ENCODE peak calls at places on chromosomes 13 and 19, in five cellular contexts. L, C, F, J and K are unnamed samples.

GRCh38 chr13:27712421-27712820 is 79.9 kb upstream of the GSX1 start:
- DNase-seq in L (peak), C (no peak), F (no peak), J (peak), K (no peak)

GRCh38 chr13:20118268-20119140 is 42.3 kb downstream of the GJA3 start:
- DNase-seq in C (peak), L (peak), F (peak), J (peak), K (no peak)

GRCh38 chr19:47057328-47057727 is 8.9 kb upstream of the TMEM160 start:
- DNase-seq in C (no peak), L (no peak), J (no peak), F (no peak), K (no peak)

GRCh38 chr13:78978381-78978998 is 319.5 kb upstream of the OBI1 start:
- DNase-seq in C (peak), L (peak), F (peak), J (peak), K (peak)

GRCh38 chr13:31824705-31825512 is 85.6 kb downstream of the RXFP2 start:
- DNase-seq in F (no peak), L (peak), J (peak), C (peak), K (no peak)

GRCh38 chr13:60047943-60048342 is 115.8 kb downstream of the DIAPH3 start:
- DNase-seq in F (no peak), C (peak), L (peak), J (no peak), K (no peak)

GRCh38 chr13:106656214-106656613 is 88.3 kb upstream of the ARGLU1 start:
- DNase-seq in J (no peak), C (no peak), L (no peak), F (no peak), K (no peak)

GRCh38 chr13:58712191-58712590 is 1080.6 kb downstream of the PCDH17 start:
- DNase-seq in L (no peak), F (no peak), J (no peak), C (peak), K (no peak)

GRCh38 chr19:31520633-31521032 is 171.4 kb upstream of the TSHZ3 start:
- DNase-seq in C (no peak), L (no peak), F (no peak), J (no peak), K (no peak)

GRCh38 chr19:47471733-47472457 is at the start of gene SLC8A2:
- DNase-seq in L (peak), C (peak), J (peak), F (peak), K (no peak)

GRCh38 chr19:47190167-47190727 is 40.8 kb downstream of the BBC3 start:
- DNase-seq in C (peak), J (peak), F (peak), L (peak), K (no peak)

GRCh38 chr19:35882074-35882832 is 13.9 kb downstream of the APLP1 start:
- DNase-seq in J (peak), C (peak), L (peak), F (peak), K (peak)

GRCh38 chr19:3047307-3048189 is 14.7 kb downstream of the TLE5 start:
- DNase-seq in L (peak), C (peak), J (peak), F (peak), K (peak)

GRCh38 chr13:97460004-97460756 is 26.2 kb downstream of the RAP2A start:
- DNase-seq in F (no peak), J (no peak), L (peak), C (no peak), K (no peak)

GRCh38 chr13:59424661-59425060 is 739.1 kb downstream of the DIAPH3 start:
- DNase-seq in J (peak), L (peak), F (no peak), C (peak), K (no peak)

GRCh38 chr19:40742477-40742876 is 7.8 kb downstream of the ACTMAP start:
- DNase-seq in F (no peak), C (no peak), L (no peak), J (no peak), K (no peak)

GRCh38 chr13:67736646-67737420 is 506.7 kb upstream of the PCDH9 start:
- DNase-seq in F (no peak), C (peak), L (peak), J (peak), K (no peak)

GRCh38 chr13:42266464-42266863 is 5.5 kb upstream of the AKAP11 start:
- DNase-seq in C (peak), F (peak), L (peak), J (peak), K (no peak)

GRCh38 chr13:32731576-32731975 is 145.3 kb downstream of the PDS5B start:
- DNase-seq in F (peak), J (peak), L (peak), C (peak), K (peak)

GRCh38 chr13:111219306-111219705 is 101.1 kb upstream of the TEX29 start:
- DNase-seq in J (no peak), C (peak), L (peak), F (no peak), K (no peak)

GRCh38 chr19:33778089-33778791 is 18.4 kb upstream of the KCTD15 start:
- DNase-seq in F (peak), J (peak), C (no peak), L (peak), K (no peak)

GRCh38 chr19:55112781-55113569 is 4.5 kb downstream of the PPP1R12C start:
- DNase-seq in J (no peak), F (no peak), L (no peak), C (no peak), K (no peak)

GRCh38 chr13:37429976-37430375 is 168.6 kb downstream of the POSTN start:
- DNase-seq in J (no peak), L (peak), C (peak), F (no peak), K (no peak)

GRCh38 chr13:68234278-68234677 is 1004.1 kb upstream of the PCDH9 start:
- DNase-seq in L (peak), C (peak), F (peak), J (peak), K (no peak)

GRCh38 chr19:13987101-13987890 is 18.8 kb downstream of the RFX1 start:
- DNase-seq in C (no peak), F (peak), L (no peak), J (no peak), K (no peak)

GRCh38 chr19:15557223-15557622 is 48.9 kb downstream of the CYP4F22 start:
- DNase-seq in L (no peak), F (no peak), J (no peak), C (no peak), K (no peak)

GRCh38 chr19:34034318-34034846 is 137.9 kb upstream of the LSM14A start:
- DNase-seq in F (no peak), J (peak), C (no peak), L (no peak), K (no peak)

GRCh38 chr13:28636677-28637317 is 22.1 kb upstream of the POMP start:
- DNase-seq in C (peak), J (peak), F (peak), L (peak), K (peak)

GRCh38 chr19:35123573-35123972 is 8.0 kb downstream of the FXYD3 start:
- DNase-seq in F (no peak), L (no peak), C (no peak), J (peak), K (no peak)

GRCh38 chr13:91220872-91221271 is 126.6 kb upstream of the MIR17HG start:
- DNase-seq in F (no peak), L (no peak), C (no peak), J (no peak), K (no peak)

GRCh38 chr19:49432141-49433073 is 7.2 kb downstream of the GFY start:
- DNase-seq in L (no peak), F (no peak), J (no peak), C (no peak), K (no peak)

GRCh38 chr19:17529239-17530158 is 18.1 kb downstream of the PGLS start:
- DNase-seq in L (no peak), F (no peak), C (no peak), J (no peak), K (no peak)

GRCh38 chr13:99968521-99969367 is 2.8 kb downstream of the ZIC5 start:
- DNase-seq in F (no peak), L (no peak), C (no peak), J (no peak), K (no peak)

GRCh38 chr19:4633140-4633967 is 6.0 kb upstream of the TNFAIP8L1 start:
- DNase-seq in C (peak), J (peak), L (peak), F (peak), K (peak)

DNA sequence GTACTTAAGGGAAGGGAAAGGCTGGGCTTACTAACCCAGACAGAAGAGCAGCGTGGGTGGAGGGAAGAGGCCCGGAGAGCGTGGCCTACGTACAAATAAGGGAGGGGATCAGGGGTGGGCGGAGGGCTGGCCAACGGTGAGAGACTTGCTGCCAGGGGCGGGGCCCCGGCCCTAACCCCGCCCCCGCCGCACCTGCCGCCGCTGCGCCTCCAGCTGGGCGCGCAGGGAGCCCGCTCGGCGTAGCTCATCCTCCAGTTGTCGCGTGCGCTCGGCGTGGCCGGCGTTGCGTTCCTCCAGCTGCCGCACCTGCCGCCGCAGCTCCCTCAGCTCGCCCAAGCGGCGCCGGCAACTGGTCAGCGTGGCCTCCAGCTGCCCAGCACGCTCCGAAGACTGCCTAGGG is 5.7 kb downstream of the HOOK2 start:
- DNase-seq in C (no peak), J (no peak), L (no peak), F (no peak), K (no peak)
- TF ChIP-seq CTCF in C (no peak), J (no peak), L (no peak), F (no peak), K (no peak)

DNA sequence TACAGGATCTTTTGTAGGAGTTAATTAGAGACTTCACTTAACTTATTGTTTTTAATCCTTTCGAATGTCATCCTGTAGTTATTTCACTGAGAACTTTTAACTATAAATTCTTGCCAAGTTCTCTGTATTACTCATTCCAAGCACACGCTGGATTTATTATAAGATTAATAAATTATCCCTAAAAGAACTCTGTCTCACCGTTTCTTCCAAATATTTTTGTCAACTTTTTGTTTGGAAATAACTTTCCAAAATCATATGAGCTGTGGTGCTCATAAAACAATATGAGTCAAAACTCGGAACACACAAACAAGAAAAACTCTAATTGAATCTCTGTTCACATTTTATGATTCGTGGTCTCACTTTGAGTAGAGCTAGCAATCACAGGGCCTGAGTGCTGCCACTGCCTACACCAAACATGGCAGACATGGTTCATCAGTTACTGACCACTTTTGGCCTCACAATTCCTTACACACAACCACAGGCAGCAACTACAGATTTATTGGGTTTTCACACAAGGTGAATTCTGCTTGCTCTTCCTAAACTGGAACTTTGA is 412.0 kb downstream of the FGF14 start:
- DNase-seq in L (no peak), J (no peak), F (no peak), C (no peak), K (no peak)
- H3K4me3 ChIP-seq in L (no peak), J (no peak), F (no peak), C (no peak), K (no peak)

DNA sequence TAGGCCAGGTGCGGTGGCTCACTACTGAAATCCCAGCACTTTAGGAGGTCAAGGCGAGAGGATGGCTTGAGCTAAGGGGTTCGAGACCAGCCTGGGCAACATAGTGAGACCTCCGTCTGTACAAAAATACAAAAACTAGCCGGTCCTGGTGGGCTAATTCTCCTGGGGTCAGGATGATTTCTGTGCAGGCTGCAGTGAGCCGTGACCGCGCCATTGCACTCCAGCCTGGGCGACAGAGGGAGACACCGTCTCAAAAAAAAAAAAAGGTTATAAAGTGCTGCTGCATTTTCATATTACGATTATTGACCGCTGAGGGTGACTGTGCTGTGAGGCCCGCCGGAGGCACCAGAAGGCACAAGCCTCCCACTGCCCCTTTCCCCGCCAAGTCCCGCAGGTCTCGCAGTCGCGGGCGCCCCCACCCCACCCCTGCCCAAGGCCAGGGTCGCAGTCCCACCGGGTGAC is 477 bp upstream of the PLEKHF1 start:
- DNase-seq in F (no peak), L (no peak), J (no peak), C (no peak), K (no peak)
- TF ChIP-seq CTCF in F (no peak), L (no peak), J (no peak), C (no peak), K (no peak)

GRCh38 chr19:50933640-50934039 is 19.2 kb downstream of the KLK5 start:
- DNase-seq in L (peak), F (no peak), J (peak), C (peak), K (no peak)
- H3K4me3 ChIP-seq in L (no peak), F (no peak), J (no peak), C (no peak), K (no peak)

GRCh38 chr19:45079063-45079910 is at the start of gene GEMIN7:
- DNase-seq in L (peak), F (peak), J (peak), C (peak), K (no peak)
- TF ChIP-seq CTCF in L (no peak), F (no peak), J (no peak), C (no peak), K (no peak)